ENCODE peak calls at places on chromosomes 11 and 22, in eight cellular contexts. P is NCI-H2081; O is CD4-positive, alpha-beta T cell; H is upper lobe of right lung; L is activated CD4-positive, CD25-positive, alpha-beta regulatory T cell; U is NCI-H82; I is aorta; R is activated CD4-positive, alpha-beta T cell treated with anti-CD3 and anti-CD28 coated beads, Interleukin-2, amount 10 ng/mL, durations not matched to agents 7 days and 5 days. X is an unnamed sample.

GRCh38 chr11:118608268-118609214 is 1.1 kb downstream of the PHLDB1 start:
- DNase-seq in P (no peak), O (peak; percentile 81), H (peak; percentile 85), L (peak; percentile 50), U (peak; percentile 49), I (peak; percentile 90), R (peak; percentile 59), X (no peak)

GRCh38 chr11:46130286-46130937 is 9.2 kb upstream of the PHF21A start:
- DNase-seq in P (no peak), O (no peak), H (no peak), L (no peak), U (no peak), I (no peak), R (no peak), X (no peak)

GRCh38 chr22:47198801-47199251 is 436.4 kb downstream of the TBC1D22A start:
- DNase-seq in P (no peak), O (no peak), H (peak; percentile 62), L (no peak), U (no peak), I (no peak), R (no peak), X (no peak)

GRCh38 chr22:29079218-29079901 is 6.5 kb downstream of the KREMEN1 start:
- DNase-seq in P (peak; percentile 74), O (no peak), H (no peak), L (no peak), U (peak; percentile 99), I (no peak), R (no peak), X (peak; percentile 93)

GRCh38 chr11:70364745-70365535 is 33.4 kb upstream of the CTTN start:
- DNase-seq in P (no peak), O (peak; percentile 16), H (no peak), L (peak; percentile 23), U (no peak), I (peak; percentile 55), R (peak; percentile 65), X (no peak)

GRCh38 chr11:107563702-107564101 is 1.8 kb downstream of the ALKBH8 start:
- DNase-seq in P (peak; percentile 62), O (no peak), H (no peak), L (no peak), U (peak; percentile 40), I (no peak), R (peak; percentile 59), X (peak; percentile 3)

GRCh38 chr22:50260801-50261614 is 475 bp downstream of the MAPK12 start:
- DNase-seq in P (peak; percentile 26), O (no peak), H (no peak), L (no peak), U (peak; percentile 54), I (peak; percentile 71), R (peak; percentile 29), X (no peak)

GRCh38 chr22:31118046-31118820 is 4.5 kb upstream of the INPP5J start:
- DNase-seq in P (no peak), O (no peak), H (no peak), L (no peak), U (no peak), I (no peak), R (no peak), X (no peak)

GRCh38 chr11:11420512-11420911 is 67.5 kb upstream of the CSNK2A3 start:
- DNase-seq in P (peak; percentile 8), O (no peak), H (no peak), L (no peak), U (no peak), I (no peak), R (no peak), X (no peak)

GRCh38 chr11:107018902-107019493 is 722 bp upstream of the GUCY1A2 start:
- DNase-seq in P (peak; percentile 45), O (no peak), H (peak; percentile 77), L (no peak), U (peak; percentile 61), I (peak; percentile 71), R (peak; percentile 6), X (peak; percentile 70)

GRCh38 chr11:101929516-101929915 is 13.2 kb upstream of the ANGPTL5 start:
- DNase-seq in P (no peak), O (no peak), H (no peak), L (no peak), U (no peak), I (no peak), R (no peak), X (no peak)

GRCh38 chr11:69012092-69013008 is 696 bp downstream of the MRGPRF start:
- DNase-seq in P (no peak), O (no peak), H (no peak), L (no peak), U (no peak), I (no peak), R (no peak), X (no peak)

GRCh38 chr11:31645747-31646146 is 136.2 kb downstream of the ELP4 start:
- DNase-seq in P (no peak), O (no peak), H (no peak), L (no peak), U (no peak), I (no peak), R (no peak), X (no peak)

GRCh38 chr11:95764267-95764898 is 25.2 kb downstream of the FAM76B start:
- DNase-seq in P (peak; percentile 64), O (no peak), H (no peak), L (no peak), U (peak; percentile 71), I (no peak), R (no peak), X (no peak)

GRCh38 chr22:30362632-30363281 is 6.0 kb downstream of the CCDC157 start:
- DNase-seq in P (peak; percentile 25), O (no peak), H (no peak), L (no peak), U (no peak), I (no peak), R (no peak), X (no peak)

GRCh38 chr11:130786586-130786985 is 129.7 kb downstream of the SNX19 start:
- DNase-seq in P (no peak), O (no peak), H (no peak), L (no peak), U (no peak), I (no peak), R (no peak), X (no peak)

X was measured in NCI-H524.